ENCODE peak calls at places on chromosomes 5 and 9, in four cellular contexts. K, Z, S and C are unnamed samples.

GRCh38 chr5:77452351-77452750 is 39.8 kb downstream of the WDR41 start:
- DNase-seq in K (no peak), Z (no peak), S (no peak), C (no peak)

GRCh38 chr9:37451628-37452027 is 13.6 kb downstream of the ZBTB5 start:
- DNase-seq in K (no peak), Z (no peak), S (no peak), C (no peak)

GRCh38 chr5:1722877-1723276 is 76.8 kb downstream of the MRPL36 start:
- DNase-seq in K (no peak), Z (no peak), S (no peak), C (no peak)

GRCh38 chr9:87564111-87564510 is 66.4 kb downstream of the DAPK1 start:
- DNase-seq in K (no peak), Z (no peak), S (no peak), C (peak; percentile 55)

GRCh38 chr9:131395027-131395744 is 1.3 kb downstream of the PRRC2B start:
- DNase-seq in K (peak; percentile 68), Z (no peak), S (peak; percentile 70), C (peak; percentile 73)

GRCh38 chr9:111832428-111832827 is 37.7 kb upstream of the SHOC1 start:
- DNase-seq in K (peak; percentile 16), Z (no peak), S (no peak), C (no peak)

GRCh38 chr5:65808261-65808741 is 86.3 kb downstream of the NLN start:
- DNase-seq in K (peak; percentile 48), Z (no peak), S (no peak), C (no peak)

GRCh38 chr5:62538017-62538942 is 40.3 kb upstream of the LRRC70 start:
- DNase-seq in K (peak; percentile 76), Z (no peak), S (peak; percentile 78), C (no peak)

GRCh38 chr5:167944121-167944858 is 347.2 kb upstream of the WWC1 start:
- DNase-seq in K (no peak), Z (no peak), S (peak; percentile 59), C (no peak)

GRCh38 chr9:134167530-134167931 is 3.2 kb upstream of the RNU6ATAC start:
- DNase-seq in K (peak; percentile 71), Z (no peak), S (peak; percentile 71), C (no peak)

GRCh38 chr5:96079075-96079474 is 117.4 kb upstream of the ELL2 start:
- DNase-seq in K (peak; percentile 92), Z (no peak), S (peak; percentile 93), C (no peak)

GRCh38 chr9:89013660-89014059 is 22.4 kb downstream of the S1PR3 start:
- DNase-seq in K (no peak), Z (no peak), S (no peak), C (no peak)

GRCh38 chr9:113577525-113578261 is 114.2 kb downstream of the RGS3 start:
- DNase-seq in K (peak; percentile 84), Z (no peak), S (peak; percentile 35), C (no peak)

GRCh38 chr9:95270790-95271189 is 46.7 kb downstream of the FANCC start:
- DNase-seq in K (no peak), Z (no peak), S (no peak), C (no peak)

GRCh38 chr5:55997742-55998351 is 3.1 kb upstream of the IL6ST start:
- DNase-seq in K (peak; percentile 83), Z (no peak), S (peak; percentile 56), C (no peak)

GRCh38 chr9:126698251-126698650 is 84.5 kb downstream of the LMX1B start:
- DNase-seq in K (no peak), Z (no peak), S (no peak), C (no peak)

GRCh38 chr9:121643473-121643872 is 8.0 kb upstream of the DAB2IP start:
- DNase-seq in K (no peak), Z (no peak), S (no peak), C (no peak)

GRCh38 chr9:16542290-16542689 is 328.2 kb downstream of the BNC2 start:
- DNase-seq in K (no peak), Z (no peak), S (no peak), C (no peak)